ENCODE peak calls at places on chromosomes 1 and 21, in nine cellular contexts. L is germinal center, Y is HT-29, Z is GM13977, F is M059J, B is A172, S is AG20443, O is RCC 7860, X is stomach. H is an unnamed sample.

GRCh38 chr1:31671556-31672201 is 27.0 kb upstream of the PEF1 start:
- DNase-seq in S (no peak), F (no peak), B (no peak), L (no peak), Y (no peak), Z (no peak), O (no peak), X (no peak), H (no peak)

GRCh38 chr1:193533883-193534282 is 347.5 kb upstream of the B3GALT2 start:
- DNase-seq in Z (no peak), S (no peak), X (no peak), O (no peak), F (no peak), L (no peak), B (no peak), Y (no peak), H (no peak)

GRCh38 chr1:66705100-66705499 is 47.2 kb upstream of the DYNLT5 start:
- DNase-seq in Y (no peak), S (no peak), O (no peak), F (peak; percentile 40), Z (no peak), L (no peak), X (no peak), B (no peak), H (no peak)

GRCh38 chr1:15849775-15850449 is 2.4 kb downstream of the SPEN start:
- DNase-seq in Z (no peak), L (no peak), Y (peak; percentile 66), O (peak; percentile 47), B (peak; percentile 46), X (peak; percentile 29), S (peak; percentile 11), F (peak; percentile 75), H (peak; percentile 47)

GRCh38 chr1:30877205-30877912 is 31.2 kb downstream of the SDC3 start:
- DNase-seq in L (no peak), X (peak; percentile 37), F (no peak), S (peak; percentile 92), Z (no peak), Y (no peak), B (no peak), O (no peak), H (no peak)

GRCh38 chr1:206557636-206558473 is 50.5 kb downstream of the RASSF5 start:
- DNase-seq in B (no peak), S (no peak), F (peak; percentile 76), Y (peak; percentile 44), Z (no peak), O (no peak), X (peak; percentile 48), L (peak; percentile 36), H (no peak)

GRCh38 chr1:175848329-175848728 is 104.9 kb upstream of the TNR start:
- DNase-seq in Z (no peak), B (no peak), X (no peak), Y (no peak), O (no peak), F (no peak), S (no peak), L (no peak), H (no peak)

GRCh38 chr21:42614811-42615342 is 38.5 kb upstream of the PDE9A start:
- DNase-seq in X (peak; percentile 49), F (peak; percentile 41), B (no peak), L (no peak), Y (peak; percentile 52), S (no peak), O (no peak), Z (peak; percentile 47), H (peak; percentile 54)

GRCh38 chr21:41322496-41323382 is 6.1 kb downstream of the FAM3B start:
- DNase-seq in F (no peak), B (no peak), Z (no peak), L (no peak), S (no peak), Y (no peak), X (no peak), O (no peak), H (no peak)

GRCh38 chr1:223315660-223316059 is 48.3 kb downstream of the SUSD4 start:
- DNase-seq in X (no peak), Y (no peak), Z (no peak), O (no peak), S (no peak), B (no peak), F (no peak), L (no peak), H (no peak)